ENCODE peak calls at places on chromosomes 4 and X, in nine cellular contexts. Z, B, X, U, O, V, K, J and C are unnamed samples.

GRCh38 chrX:115362334-115363095 is 73.0 kb downstream of the LUZP4 start:
- DNase-seq in O (no peak), X (no peak), K (no peak), J (no peak), Z (no peak), U (no peak), V (no peak), B (no peak), C (no peak)

GRCh38 chrX:723781-724180 is 93.2 kb downstream of the SHOX start:
- DNase-seq in O (no peak), U (no peak), J (no peak), Z (no peak), V (no peak), B (no peak), X (no peak), K (no peak), C (no peak)

GRCh38 chr4:143241892-143242291 is 57.2 kb downstream of the USP38 start:
- DNase-seq in Z (no peak), J (no peak), B (no peak), V (no peak), K (no peak), U (peak; percentile 24), O (no peak), X (no peak), C (no peak)

GRCh38 chr4:184644553-184645307 is 4.5 kb downstream of the CASP3 start:
- DNase-seq in X (no peak), B (no peak), U (no peak), Z (no peak), K (no peak), J (no peak), O (no peak), V (no peak), C (no peak)

GRCh38 chr4:22090655-22091350 is 142.2 kb upstream of the KCNIP4 start:
- DNase-seq in X (no peak), U (no peak), Z (no peak), B (no peak), O (no peak), K (no peak), J (no peak), V (no peak), C (no peak)

GRCh38 chr4:177119693-177120092 is 190.0 kb upstream of the NEIL3 start:
- DNase-seq in X (no peak), Z (no peak), J (no peak), O (no peak), V (no peak), U (no peak), K (no peak), B (no peak), C (no peak)

GRCh38 chrX:1584237-1585011 is 7.0 kb upstream of the AKAP17A start:
- DNase-seq in U (no peak), J (no peak), B (no peak), Z (peak; percentile 15), V (no peak), X (no peak), O (no peak), K (no peak), C (no peak)

GRCh38 chr4:28469387-28469786 is 1608.7 kb downstream of the STIM2 start:
- DNase-seq in U (no peak), B (no peak), J (no peak), K (no peak), X (no peak), V (no peak), O (no peak), Z (no peak), C (no peak)

GRCh38 chr4:140003851-140004579 is 150.0 kb downstream of the MAML3 start:
- DNase-seq in X (peak; percentile 16), B (no peak), Z (no peak), J (peak; percentile 29), V (no peak), O (no peak), K (no peak), U (no peak), C (no peak)

GRCh38 chrX:4656419-4656818 is 943.0 kb upstream of the PRKX start:
- DNase-seq in U (no peak), V (no peak), O (no peak), B (no peak), Z (peak; percentile 30), K (no peak), J (no peak), X (no peak), C (no peak)

GRCh38 chrX:51837451-51837850 is 56.0 kb upstream of the MAGED1 start:
- DNase-seq in B (no peak), K (no peak), Z (no peak), X (no peak), O (no peak), V (no peak), J (no peak), U (no peak), C (no peak)
- TF ChIP-seq EP300 in B (no peak), K (no peak), Z (no peak), X (no peak), O (no peak), V (no peak), J (no peak), U (no peak), C (no peak)

GRCh38 chr4:7905461-7905915 is 34.2 kb downstream of the AFAP1 start:
- DNase-seq in V (no peak), K (no peak), X (no peak), J (peak; percentile 33), U (no peak), O (no peak), Z (no peak), B (peak; percentile 57), C (no peak)

GRCh38 chr4:7903686-7904085 is 36.0 kb downstream of the AFAP1 start:
- DNase-seq in B (no peak), Z (no peak), O (no peak), K (no peak), X (no peak), V (no peak), U (no peak), J (no peak), C (no peak)

GRCh38 chr4:7902826-7903225 is 36.8 kb downstream of the AFAP1 start:
- DNase-seq in Z (no peak), J (no peak), V (no peak), B (no peak), X (no peak), U (no peak), O (no peak), K (no peak), C (no peak)

GRCh38 chr4:7904942-7905341 is 34.7 kb downstream of the AFAP1 start:
- DNase-seq in V (no peak), J (no peak), Z (no peak), B (no peak), X (no peak), U (no peak), O (no peak), K (no peak), C (no peak)

GRCh38 chr4:7904108-7904516 is 35.5 kb downstream of the AFAP1 start:
- DNase-seq in B (no peak), J (no peak), O (no peak), K (no peak), X (no peak), Z (no peak), U (no peak), V (no peak), C (no peak)
- H3K4me3 ChIP-seq in B (no peak overlapping the region), J (no peak overlapping the region), O (no peak overlapping the region), K (no peak overlapping the region), X (peak overlapping the region; percentile 38), Z (no peak overlapping the region), U (no peak overlapping the region), V (no peak overlapping the region), C (no peak overlapping the region)

GRCh38 chrX:16579517-16579916 is 70.4 kb upstream of the S100G start:
- DNase-seq in O (no peak), B (no peak), U (no peak), K (no peak), V (no peak), X (no peak), Z (no peak), J (no peak), C (no peak)

GRCh38 chrX:16577483-16578029 is 72.4 kb upstream of the S100G start:
- DNase-seq in V (no peak), O (no peak), B (no peak), Z (no peak), X (no peak), J (no peak), U (no peak), K (no peak), C (no peak)

GRCh38 chrX:16573781-16574180 is 76.2 kb upstream of the S100G start:
- DNase-seq in Z (no peak), V (no peak), U (no peak), B (no peak), O (no peak), J (no peak), X (no peak), K (no peak), C (no peak)

GRCh38 chrX:16578218-16578617 is 71.7 kb upstream of the S100G start:
- DNase-seq in V (no peak), U (no peak), X (no peak), Z (no peak), K (no peak), O (no peak), B (no peak), J (no peak), C (no peak)
- TF ChIP-seq EP300 in V (no peak), U (no peak), X (no peak), Z (no peak), K (no peak), O (no peak), B (no peak), J (no peak), C (no peak)

GRCh38 chr4:122847931-122848330 is 21.3 kb downstream of the FGF2 start:
- DNase-seq in K (no peak), B (no peak), V (no peak), J (no peak), U (no peak), X (no peak), O (no peak), Z (no peak), C (no peak)

GRCh38 chr4:122845760-122846159 is 19.1 kb downstream of the FGF2 start:
- DNase-seq in Z (no peak), V (no peak), B (no peak), J (no peak), X (no peak), U (no peak), K (no peak), O (no peak), C (no peak)

GRCh38 chr4:122845066-122845465 is 18.4 kb downstream of the FGF2 start:
- DNase-seq in J (no peak), K (no peak), X (no peak), V (no peak), Z (no peak), B (no peak), U (no peak), O (no peak), C (no peak)

GRCh38 chr4:122842392-122842791 is 15.8 kb downstream of the FGF2 start:
- DNase-seq in Z (no peak), K (no peak), X (no peak), B (no peak), O (no peak), V (no peak), J (no peak), U (no peak), C (no peak)

DNA sequence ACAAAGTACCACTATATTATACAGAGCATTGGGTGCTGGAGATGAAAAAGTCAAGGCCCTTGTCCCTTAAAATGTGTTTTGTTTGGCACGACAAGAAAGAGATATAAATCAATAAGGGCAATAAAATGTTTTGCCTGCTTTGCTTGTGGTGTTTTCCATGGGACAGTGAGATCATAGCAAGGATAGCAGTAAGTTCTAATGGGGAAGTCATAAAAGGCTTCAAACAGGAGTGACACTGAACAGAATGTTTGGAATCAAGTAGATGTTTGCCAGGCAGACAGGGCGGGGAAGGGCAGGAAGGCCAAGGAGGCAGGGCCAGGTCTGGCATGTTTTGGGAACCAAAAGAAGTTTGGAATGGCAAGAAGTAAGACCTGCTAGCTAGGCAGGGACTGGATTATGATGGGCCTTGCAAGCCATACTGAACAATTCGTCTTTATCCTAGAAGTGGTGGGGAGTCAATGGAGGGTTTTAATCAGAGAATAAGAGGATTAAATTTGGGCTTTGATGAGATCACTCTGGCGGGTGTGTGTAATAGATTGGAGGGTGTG is 16.4 kb downstream of the FGF2 start:
- DNase-seq in O (no peak), B (no peak), Z (no peak), V (no peak), J (peak; percentile 44), U (no peak), X (peak; percentile 26), K (no peak), C (no peak)
- H3K4me3 ChIP-seq in O (no peak overlapping the region), B (no peak overlapping the region), Z (no peak overlapping the region), V (no peak overlapping the region), J (no peak overlapping the region), U (no peak overlapping the region), X (no peak overlapping the region), K (no peak overlapping the region), C (no peak overlapping the region)